ENCODE peak calls at places on chromosomes 16 and 17, in four cellular contexts. W, H, F and C are unnamed samples.

GRCh38 chr17:28552201-28552999 is at the start of gene UNC119:
- DNase-seq in H (peak; percentile 95), W (peak; percentile 73), F (peak; percentile 60), C (peak; percentile 18)

GRCh38 chr16:81708459-81709368 is 70.4 kb upstream of the PLCG2 start:
- DNase-seq in W (no peak), H (no peak), F (no peak), C (no peak)

GRCh38 chr16:29310852-29311314 is 95.6 kb downstream of the NPIPB11 start:
- DNase-seq in H (no peak), F (no peak), W (no peak), C (no peak)

GRCh38 chr17:48554412-48555090 is 9.6 kb upstream of the HOXB2 start:
- DNase-seq in W (no peak), H (peak; percentile 59), F (no peak), C (peak; percentile 23)

GRCh38 chr16:15973460-15973859 is 24.0 kb downstream of the ABCC1 start:
- DNase-seq in H (no peak), W (no peak), F (no peak), C (no peak)

GRCh38 chr17:71963791-71964190 is 157.0 kb upstream of the SOX9 start:
- DNase-seq in F (no peak), W (no peak), H (no peak), C (no peak)

GRCh38 chr17:32881054-32881453 is 4.1 kb upstream of the MYO1D start:
- DNase-seq in H (no peak), W (no peak), F (no peak), C (no peak)

GRCh38 chr16:62036101-62036806 is at the start of gene CDH8:
- DNase-seq in F (no peak), H (peak; percentile 89), W (no peak), C (peak; percentile 12)

GRCh38 chr17:27553019-27553511 is 77.9 kb upstream of the LGALS9 start:
- DNase-seq in W (no peak), F (no peak), H (no peak), C (no peak)

GRCh38 chr16:16009396-16009795 is 60.0 kb downstream of the ABCC1 start:
- DNase-seq in H (no peak), W (no peak), F (no peak), C (no peak)

GRCh38 chr17:20273741-20274500 is 193.4 kb downstream of the LGALS9B start:
- DNase-seq in F (no peak), H (no peak), W (no peak), C (no peak)

GRCh38 chr16:87177627-87178026 is 139.6 kb downstream of the C16orf95 start:
- DNase-seq in H (no peak), F (no peak), W (no peak), C (no peak)

GRCh38 chr17:50923611-50924010 is 57.5 kb upstream of the TOB1 start:
- DNase-seq in H (no peak), W (no peak), F (no peak), C (no peak)

GRCh38 chr16:16861546-16861945 is 482.6 kb downstream of the NPIPA7 start:
- DNase-seq in H (peak; percentile 80), F (no peak), W (peak; percentile 81), C (peak; percentile 0)

GRCh38 chr17:13921841-13922776 is 147.2 kb upstream of the COX10 start:
- DNase-seq in F (no peak), H (no peak), W (no peak), C (no peak)

GRCh38 chr16:25111403-25112166 is at the start of gene LCMT1:
- DNase-seq in W (peak; percentile 99), H (peak; percentile 98), F (peak; percentile 99), C (peak; percentile 94)

GRCh38 chr17:14204084-14204483 is 32.6 kb downstream of the CDRT15 start:
- DNase-seq in F (no peak), H (no peak), W (no peak), C (no peak)

GRCh38 chr16:47142469-47143328 is 1.0 kb downstream of the NETO2 start:
- DNase-seq in F (peak; percentile 59), H (peak; percentile 68), W (peak; percentile 18), C (peak; percentile 37)

GRCh38 chr17:83200231-83200699 is 120.9 kb downstream of the METRNL start:
- DNase-seq in H (no peak), W (peak; percentile 33), F (no peak), C (no peak)

GRCh38 chr17:43787728-43788127 is 7.5 kb downstream of the CFAP97D1 start:
- DNase-seq in W (no peak), H (no peak), F (no peak), C (no peak)

GRCh38 chr17:81707725-81708646 is 4.1 kb upstream of the SLC25A10 start:
- DNase-seq in W (no peak), F (no peak), H (no peak), C (no peak)

GRCh38 chr16:89288966-89289365 is 71.5 kb downstream of the ZNF778 start:
- DNase-seq in W (no peak), F (no peak), H (no peak), C (no peak)

GRCh38 chr17:3401786-3402185 is 3.6 kb upstream of the OR1E1 start:
- DNase-seq in H (no peak), F (no peak), W (no peak), C (no peak)

GRCh38 chr16:3129137-3130131 is 5.4 kb upstream of the ZNF213 start:
- DNase-seq in H (peak; percentile 89), W (peak; percentile 87), F (peak; percentile 80), C (peak; percentile 68)

GRCh38 chr16:50533317-50533716 is 14.9 kb upstream of the NKD1 start:
- DNase-seq in W (no peak), F (no peak), H (no peak), C (no peak)

GRCh38 chr16:12086861-12087260 is 110.3 kb downstream of the SNX29 start:
- DNase-seq in F (no peak), H (no peak), W (no peak), C (peak; percentile 21)

GRCh38 chr17:73338050-73338491 is 26.3 kb upstream of the CDC42EP4 start:
- DNase-seq in F (no peak), H (no peak), W (no peak), C (peak; percentile 30)

GRCh38 chr16:50631985-50632576 is 49.0 kb downstream of the SNX20 start:
- DNase-seq in W (no peak), H (no peak), F (no peak), C (no peak)

GRCh38 chr16:7351572-7351971 is 18.9 kb downstream of the RBFOX1 start:
- DNase-seq in W (no peak), H (no peak), F (no peak), C (no peak)
- H3K9ac ChIP-seq in W (no peak overlapping the region), H (no peak overlapping the region), F (no peak overlapping the region), C (no peak overlapping the region)

DNA sequence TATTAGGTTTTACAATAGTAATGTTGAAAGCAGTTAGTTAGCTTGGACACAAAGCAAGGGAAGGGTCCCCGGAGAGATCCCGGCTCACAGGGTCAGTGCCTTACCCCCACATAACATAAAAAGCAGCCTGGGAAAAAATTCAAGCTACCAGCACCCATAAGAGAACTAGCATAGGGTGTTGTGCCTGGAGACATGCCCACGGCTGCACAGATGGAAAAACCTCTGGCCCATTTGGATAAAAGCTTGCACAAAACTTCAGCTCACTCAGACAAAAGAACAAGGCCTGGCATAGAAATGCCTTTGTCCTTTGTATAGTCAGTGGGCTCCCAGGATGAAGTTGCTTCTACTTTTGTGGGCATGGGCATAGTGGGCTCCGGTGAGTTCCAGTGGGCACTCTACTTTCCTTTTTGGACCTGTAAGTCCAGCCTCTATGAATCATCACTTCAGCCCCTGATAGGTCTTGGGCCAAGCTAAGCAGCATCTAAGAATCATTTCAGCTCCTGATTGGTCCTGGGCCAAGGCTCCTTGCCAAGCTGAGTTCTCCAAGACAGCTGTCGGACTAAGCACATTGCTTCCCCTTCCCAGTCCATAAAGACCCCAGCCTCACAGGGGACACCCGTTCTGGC is 1.3 kb upstream of the RDM1 start:
- DNase-seq in W (no peak), H (no peak), F (peak; percentile 19), C (peak; percentile 67)
- H3K9ac ChIP-seq in W (no peak overlapping the region), H (no peak overlapping the region), F (no peak overlapping the region), C (no peak overlapping the region)

GRCh38 chr17:63477471-63478440 is 895 bp downstream of the ACE start:
- DNase-seq in W (no peak), H (no peak), F (peak; percentile 23), C (no peak)

GRCh38 chr17:63476494-63476856 is 386 bp upstream of the ACE start:
- DNase-seq in F (peak; percentile 18), H (peak; percentile 71), W (no peak), C (no peak)

GRCh38 chr17:63474914-63475460 is 1.9 kb upstream of the ACE start:
- DNase-seq in W (no peak), H (no peak), F (no peak), C (no peak)

GRCh38 chr17:63475491-63476412 is 1.1 kb upstream of the ACE start:
- DNase-seq in F (no peak), H (no peak), W (no peak), C (no peak)

GRCh38 chr17:63476857-63477470 is at the start of gene ACE:
- DNase-seq in H (peak; percentile 76), W (peak; percentile 61), F (peak; percentile 43), C (peak; percentile 16)
- H3K9ac ChIP-seq in H (no peak within 1 kb of the TSS), W (no peak within 1 kb of the TSS), F (peak within 1 kb of the TSS; percentile 56), C (no peak within 1 kb of the TSS)

GRCh38 chr17:18363021-18363941 is at the start of gene SHMT1:
- DNase-seq in W (peak; percentile 97), F (peak; percentile 90), H (peak; percentile 96), C (peak; percentile 74)

GRCh38 chr17:18360518-18360917 is 2.8 kb downstream of the SHMT1 start:
- DNase-seq in W (no peak), F (no peak), H (no peak), C (no peak)

GRCh38 chr17:18364166-18364565 is 816 bp upstream of the SHMT1 start:
- DNase-seq in F (no peak), H (no peak), W (no peak), C (no peak)

GRCh38 chr17:18362509-18363020 is 785 bp downstream of the SHMT1 start:
- DNase-seq in H (peak; percentile 55), W (peak; percentile 21), F (peak; percentile 23), C (peak; percentile 18)

DNA sequence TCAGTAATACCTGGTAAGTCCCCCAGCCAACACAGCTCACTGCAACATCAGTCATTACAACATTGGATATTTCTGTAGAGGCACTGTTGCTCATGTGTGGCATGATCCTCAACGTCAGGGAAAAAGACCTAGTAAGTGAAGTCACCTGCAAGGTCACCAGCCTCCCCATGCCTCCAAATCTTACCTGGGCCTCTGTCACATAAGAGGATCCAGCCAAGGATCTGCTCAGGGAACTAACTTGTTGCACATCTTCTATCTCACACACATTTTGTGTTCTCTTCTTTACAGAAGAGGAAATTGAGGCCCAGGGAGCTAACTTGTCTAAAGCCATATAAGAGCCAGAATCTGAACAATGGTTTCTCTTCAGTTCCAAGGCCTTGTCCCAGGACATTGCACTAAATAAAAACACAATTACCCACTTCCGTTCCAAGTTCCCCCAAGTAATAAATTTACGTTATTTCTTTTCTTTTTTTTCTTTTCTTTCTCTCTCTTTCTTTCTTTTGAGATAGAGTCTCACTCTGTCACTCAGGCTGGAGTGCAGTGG is 1.4 kb downstream of the SHMT1 start:
- DNase-seq in H (no peak), W (no peak), F (no peak), C (no peak)
- H3K9ac ChIP-seq in H (no peak overlapping the region), W (no peak overlapping the region), F (no peak overlapping the region), C (no peak overlapping the region)